ENCODE peak calls at places on chromosomes 3 and 15, in ten cellular contexts. B, H, U, M, E, D, P, G, X and L are unnamed samples.

GRCh38 chr15:68010366-68010765 is 43.7 kb upstream of the PIAS1 start:
- DNase-seq in B (no peak), H (no peak), U (no peak), M (no peak), E (no peak), D (no peak), P (peak; percentile 61), G (no peak), X (peak; percentile 54), L (no peak)

GRCh38 chr3:76039431-76039830 is 254.1 kb upstream of the ZNF717 start:
- DNase-seq in B (no peak), H (no peak), U (no peak), M (no peak), E (peak; percentile 46), D (no peak), P (no peak), G (no peak), X (no peak), L (no peak)

GRCh38 chr3:181899702-181900101 is 188.0 kb downstream of the SOX2 start:
- DNase-seq in B (no peak), H (no peak), U (no peak), M (no peak), E (no peak), D (no peak), P (no peak), G (no peak), X (no peak), L (no peak)

GRCh38 chr15:31171731-31172130 is 70.2 kb upstream of the TRPM1 start:
- DNase-seq in B (no peak), H (no peak), U (no peak), M (no peak), E (no peak), D (no peak), P (no peak), G (no peak), X (no peak), L (no peak)

GRCh38 chr15:80186066-80186465 is 33.3 kb downstream of the FAH start:
- DNase-seq in B (no peak), H (no peak), U (no peak), M (no peak), E (no peak), D (no peak), P (no peak), G (no peak), X (no peak), L (no peak)

GRCh38 chr3:114154321-114154821 is 24.5 kb downstream of the DRD3 start:
- DNase-seq in B (no peak), H (no peak), U (no peak), M (no peak), E (no peak), D (no peak), P (peak; percentile 23), G (no peak), X (peak; percentile 43), L (no peak)

GRCh38 chr3:143443851-143444331 is 324.3 kb downstream of the CHST2 start:
- DNase-seq in B (peak; percentile 89), H (peak; percentile 78), U (peak; percentile 40), M (peak; percentile 55), E (peak; percentile 99), D (peak; percentile 78), P (peak; percentile 83), G (peak; percentile 73), X (no peak), L (no peak)

GRCh38 chr3:12719984-12720656 is 38.9 kb downstream of the TMEM40 start:
- DNase-seq in B (peak; percentile 49), H (peak; percentile 56), U (peak; percentile 84), M (peak; percentile 83), E (peak; percentile 93), D (no peak), P (peak; percentile 95), G (peak; percentile 89), X (peak; percentile 83), L (peak; percentile 63)

GRCh38 chr3:187264051-187264450 is 27.5 kb downstream of the MASP1 start:
- DNase-seq in B (no peak), H (peak; percentile 57), U (no peak), M (no peak), E (peak; percentile 85), D (no peak), P (peak; percentile 80), G (no peak), X (no peak), L (no peak)

GRCh38 chr3:10783360-10784346 is 32.4 kb upstream of the SLC6A11 start:
- DNase-seq in B (no peak), H (no peak), U (no peak), M (peak; percentile 46), E (peak; percentile 55), D (no peak), P (peak; percentile 47), G (no peak), X (peak; percentile 75), L (no peak)

GRCh38 chr3:12541625-12542024 is 3.7 kb downstream of the MKRN2OS start:
- DNase-seq in B (no peak), H (no peak), U (no peak), M (no peak), E (no peak), D (no peak), P (peak; percentile 54), G (no peak), X (peak; percentile 59), L (no peak)

GRCh38 chr3:194326192-194327029 is 24.7 kb downstream of the CPN2 start:
- DNase-seq in B (no peak), H (no peak), U (no peak), M (no peak), E (no peak), D (peak; percentile 43), P (peak; percentile 77), G (no peak), X (peak; percentile 67), L (no peak)

GRCh38 chr3:40930131-40930538 is 269.2 kb upstream of the CTNNB1 start:
- DNase-seq in B (no peak), H (no peak), U (peak; percentile 81), M (peak; percentile 6), E (peak; percentile 43), D (no peak), P (peak; percentile 45), G (no peak), X (no peak), L (no peak)

GRCh38 chr3:4897765-4898453 is 81.3 kb upstream of the BHLHE40 start:
- DNase-seq in B (no peak), H (no peak), U (no peak), M (no peak), E (peak; percentile 15), D (no peak), P (peak; percentile 16), G (no peak), X (no peak), L (no peak)

GRCh38 chr3:50453907-50454306 is 49.5 kb downstream of the CACNA2D2 start:
- DNase-seq in B (no peak), H (no peak), U (no peak), M (no peak), E (no peak), D (no peak), P (no peak), G (no peak), X (peak; percentile 80), L (no peak)

GRCh38 chr15:65033659-65034269 is 4.3 kb upstream of the MTFMT start:
- DNase-seq in B (no peak), H (no peak), U (no peak), M (peak; percentile 65), E (peak; percentile 74), D (no peak), P (peak; percentile 59), G (no peak), X (peak; percentile 54), L (no peak)

GRCh38 chr3:82163907-82164520 is 402.6 kb upstream of the GBE1 start:
- DNase-seq in B (no peak), H (no peak), U (no peak), M (peak; percentile 17), E (peak; percentile 67), D (no peak), P (peak; percentile 44), G (no peak), X (no peak), L (no peak)

GRCh38 chr3:124272611-124273151 is 280.8 kb upstream of the ROPN1 start:
- DNase-seq in B (no peak), H (no peak), U (peak; percentile 16), M (no peak), E (peak; percentile 37), D (no peak), P (no peak), G (no peak), X (no peak), L (no peak)

GRCh38 chr15:66866651-66867050 is 164.6 kb downstream of the SMAD6 start:
- DNase-seq in B (no peak), H (no peak), U (no peak), M (no peak), E (no peak), D (no peak), P (no peak), G (no peak), X (no peak), L (no peak)
- H3K4me3 ChIP-seq in B (no peak overlapping the region), H (no peak overlapping the region), U (no peak overlapping the region), M (no peak overlapping the region), E (no peak overlapping the region), D (no peak overlapping the region), P (no peak overlapping the region), G (no peak overlapping the region), X (no peak overlapping the region), L (no peak overlapping the region)

GRCh38 chr15:89673162-89673506 is 6.0 kb downstream of the PLIN1 start:
- DNase-seq in B (no peak), H (no peak), U (no peak), M (peak; percentile 50), E (peak; percentile 52), D (no peak), P (peak; percentile 84), G (no peak), X (peak; percentile 89), L (no peak)
- H3K4me3 ChIP-seq in B (no peak overlapping the region), H (no peak overlapping the region), U (no peak overlapping the region), M (no peak overlapping the region), E (no peak overlapping the region), D (no peak overlapping the region), P (no peak overlapping the region), G (no peak overlapping the region), X (no peak overlapping the region), L (no peak overlapping the region)

GRCh38 chr3:120460217-120460616 is 9.4 kb upstream of the FSTL1 start:
- DNase-seq in B (no peak), H (no peak), U (no peak), M (no peak), E (no peak), D (no peak), P (no peak), G (no peak), X (no peak), L (no peak)
- H3K4me3 ChIP-seq in B (no peak overlapping the region), H (no peak overlapping the region), U (no peak overlapping the region), M (no peak overlapping the region), E (no peak overlapping the region), D (no peak overlapping the region), P (no peak overlapping the region), G (no peak overlapping the region), X (no peak overlapping the region), L (no peak overlapping the region)

GRCh38 chr3:78267235-78267634 is 1227.3 kb downstream of the ROBO2 start:
- DNase-seq in B (no peak), H (no peak), U (no peak), M (no peak), E (no peak), D (no peak), P (no peak), G (no peak), X (no peak), L (no peak)

GRCh38 chr3:78274475-78275065 is 1234.7 kb downstream of the ROBO2 start:
- DNase-seq in B (no peak), H (no peak), U (no peak), M (no peak), E (no peak), D (no peak), P (no peak), G (no peak), X (no peak), L (no peak)

GRCh38 chr3:78268087-78268486 is 1228.2 kb downstream of the ROBO2 start:
- DNase-seq in B (no peak), H (no peak), U (no peak), M (no peak), E (no peak), D (no peak), P (no peak), G (peak; percentile 55), X (no peak), L (no peak)

GRCh38 chr3:78268716-78269668 is 1229.1 kb downstream of the ROBO2 start:
- DNase-seq in B (no peak), H (no peak), U (no peak), M (peak; percentile 9), E (no peak), D (no peak), P (peak; percentile 81), G (peak; percentile 40), X (peak; percentile 6), L (no peak)
- H3K4me3 ChIP-seq in B (no peak overlapping the region), H (no peak overlapping the region), U (no peak overlapping the region), M (no peak overlapping the region), E (no peak overlapping the region), D (no peak overlapping the region), P (no peak overlapping the region), G (no peak overlapping the region), X (no peak overlapping the region), L (no peak overlapping the region)